ENCODE peak calls at places on chromosomes 5 and 9, in four cellular contexts. K is HL-60; W is foreskin keratinocyte; J is CD4-positive, alpha-beta memory T cell. Q is an unnamed sample. For H3K27me3, the result is how much of the 10 kb centered on the place peaks cover.

GRCh38 chr9:127971357-127972315 is 9.2 kb downstream of the EEIG1 start:
- DNase-seq in K (peak), W (no peak), J (peak), Q (no peak)

GRCh38 chr5:94524841-94525697 is 93.3 kb downstream of the KIAA0825 start:
- DNase-seq in K (peak), W (peak), J (no peak), Q (no peak)

GRCh38 chr5:77379558-77380061 is 112.5 kb downstream of the WDR41 start:
- DNase-seq in J (no peak), W (no peak), K (no peak), Q (no peak)

GRCh38 chr5:138033916-138034315 is 1.0 kb upstream of the FAM13B start:
- DNase-seq in W (peak), J (no peak), K (no peak), Q (no peak)

GRCh38 chr5:176754376-176754942 is 55.9 kb upstream of the UNC5A start:
- DNase-seq in J (no peak), K (no peak), W (peak), Q (no peak)

GRCh38 chr9:445033-445432 is 230.4 kb downstream of the DOCK8 start:
- DNase-seq in W (no peak), J (no peak), K (no peak), Q (peak)

GRCh38 chr5:35136386-35136785 is 88.6 kb upstream of the AGXT2 start:
- DNase-seq in J (no peak), K (no peak), W (peak), Q (no peak)

GRCh38 chr5:124330595-124330994 is 415.8 kb downstream of the ZNF608 start:
- DNase-seq in K (no peak), W (peak), J (no peak), Q (no peak)

GRCh38 chr5:72651779-72652178 is 144.6 kb upstream of the ZNF366 start:
- DNase-seq in K (no peak), J (no peak), W (no peak), Q (no peak)

GRCh38 chr9:126367646-126368419 is 41.2 kb downstream of the MVB12B start:
- DNase-seq in K (no peak), W (no peak), J (no peak), Q (no peak)

GRCh38 chr9:24614070-24614469 is 68.4 kb upstream of the IZUMO3 start:
- DNase-seq in J (no peak), K (no peak), W (peak), Q (no peak)

GRCh38 chr5:150448960-150449490 is 514 bp downstream of the RPS14 start:
- DNase-seq in J (no peak), K (no peak), W (no peak), Q (no peak)

GRCh38 chr5:61311836-61312808 is 19.9 kb upstream of the ZSWIM6 start:
- DNase-seq in W (peak), K (no peak), J (no peak), Q (no peak)

GRCh38 chr5:177312649-177313181 is 1.0 kb upstream of the MXD3 start:
- DNase-seq in W (no peak), J (no peak), K (peak), Q (no peak)

GRCh38 chr9:103789686-103790085 is 304.4 kb upstream of the SMC2 start:
- DNase-seq in W (peak), J (no peak), K (no peak), Q (no peak)

GRCh38 chr5:127612441-127613141 is 36.3 kb upstream of the CTXN3 start:
- DNase-seq in J (no peak), K (no peak), W (peak), Q (no peak)

GRCh38 chr5:169811023-169811422 is 169.3 kb downstream of the INSYN2B start:
- DNase-seq in K (no peak), J (no peak), W (no peak), Q (no peak)
- H3K27me3 ChIP-seq in K (under half), J (under half), W (under half), Q (under half)

GRCh38 chr5:97085787-97086181 is 56.6 kb downstream of the LIX1 start:
- DNase-seq in W (no peak), J (no peak), K (peak), Q (no peak)

GRCh38 chr5:97089149-97089801 is 53.1 kb downstream of the LIX1 start:
- DNase-seq in J (no peak), K (peak), W (no peak), Q (no peak)

GRCh38 chr5:97088774-97089148 is 53.6 kb downstream of the LIX1 start:
- DNase-seq in W (no peak), J (no peak), K (no peak), Q (no peak)

GRCh38 chr5:97085126-97085786 is 57.2 kb downstream of the LIX1 start:
- DNase-seq in W (no peak), J (no peak), K (no peak), Q (no peak)

GRCh38 chr5:97087138-97087537 is 55.3 kb downstream of the LIX1 start:
- DNase-seq in J (no peak), W (no peak), K (no peak), Q (no peak)
- H3K27me3 ChIP-seq in J (under half), W (under half), K (under half), Q (under half)

GRCh38 chr5:302951-303350 is 18.6 kb upstream of the AHRR start:
- DNase-seq in K (no peak), W (no peak), J (no peak), Q (no peak)
- H3K27me3 ChIP-seq in K (under half), W (under half), J (under half), Q (under half)

GRCh38 chr5:129904102-129904666 is at the start of gene CHSY3:
- DNase-seq in W (peak), J (no peak), K (peak), Q (peak)

GRCh38 chr5:129903466-129904101 is 681 bp upstream of the CHSY3 start:
- DNase-seq in K (no peak), J (no peak), W (no peak), Q (no peak)

GRCh38 chr5:129904667-129905466 is 602 bp downstream of the CHSY3 start:
- DNase-seq in W (peak), K (no peak), J (no peak), Q (no peak)

GRCh38 chr5:129905467-129906176 is 1.4 kb downstream of the CHSY3 start:
- DNase-seq in W (peak), J (no peak), K (no peak), Q (peak)

GRCh38 chr5:129902806-129903205 is 1.5 kb upstream of the CHSY3 start:
- DNase-seq in J (no peak), K (no peak), W (no peak), Q (no peak)
- H3K27me3 ChIP-seq in J (under half), K (under half), W (under half), Q (under half)

GRCh38 chr9:137159105-137160053 is 10.5 kb downstream of the LRRC26 start:
- DNase-seq in K (no peak), J (no peak), W (no peak), Q (no peak)

GRCh38 chr9:137158625-137159024 is 11.2 kb downstream of the LRRC26 start:
- DNase-seq in J (no peak), W (no peak), K (no peak), Q (no peak)

GRCh38 chr9:137157618-137158502 is 12.0 kb downstream of the LRRC26 start:
- DNase-seq in J (no peak), W (no peak), K (no peak), Q (no peak)

GRCh38 chr9:137160054-137160425 is 9.8 kb downstream of the LRRC26 start:
- DNase-seq in W (no peak), J (no peak), K (no peak), Q (no peak)

GRCh38 chr9:137156567-137157375 is 13.1 kb downstream of the LRRC26 start:
- DNase-seq in K (no peak), J (peak), W (no peak), Q (peak)
- H3K27me3 ChIP-seq in K (under half), J (under half), W (half or more), Q (half or more)

DNA sequence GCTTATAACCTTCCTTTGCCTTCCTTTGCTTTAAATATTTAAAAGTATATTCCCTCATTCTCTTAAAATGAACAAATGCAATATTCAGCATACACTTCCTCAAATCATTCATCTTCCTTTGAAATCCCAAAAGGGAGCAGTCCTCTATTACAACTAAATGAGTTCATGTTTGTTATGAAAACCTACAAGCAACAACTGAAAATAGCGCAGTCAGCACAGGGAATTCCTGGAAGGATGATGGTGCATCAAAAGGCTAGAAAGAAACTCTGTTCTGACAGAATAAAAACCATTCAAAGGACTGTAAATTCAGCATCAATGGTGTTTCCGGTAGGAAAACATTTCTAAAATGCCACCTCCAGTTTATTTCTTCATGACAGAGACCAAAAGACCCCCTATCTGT is 3.3 kb downstream of the NR6A1 start:
- DNase-seq in W (no peak), K (no peak), J (no peak), Q (no peak)
- H3K27me3 ChIP-seq in W (under half), K (under half), J (under half), Q (under half)

GRCh38 chr9:136043386-136044054 is 51.6 kb downstream of the NACC2 start:
- DNase-seq in K (peak), J (no peak), W (no peak), Q (no peak)
- H3K27me3 ChIP-seq in K (under half), J (under half), W (under half), Q (under half)

Q was measured in heart left ventricle.